ENCODE peak calls at places on chromosomes 3 and 15, in five cellular contexts. D is WTC11, C is fibroblast of the aortic adventitia, Z is AG04450, S is Right ventricle myocardium superior. A is an unnamed sample.

GRCh38 chr15:64975390-64975789 is 14.3 kb downstream of the SPG21 start:
- DNase-seq in D (no peak), Z (no peak), C (no peak), S (no peak), A (no peak)

GRCh38 chr3:42012935-42013651 is 51.2 kb upstream of the ULK4 start:
- DNase-seq in S (peak), C (peak), Z (no peak), D (peak), A (no peak)

GRCh38 chr3:126982522-126983175 is at the start of gene PLXNA1:
- DNase-seq in C (peak), S (peak), D (peak), Z (peak), A (peak)

GRCh38 chr15:73924258-73924921 is 1.9 kb upstream of the LOXL1 start:
- DNase-seq in S (peak), Z (peak), D (no peak), C (peak), A (peak)

GRCh38 chr3:15819576-15819975 is 21.8 kb upstream of the ANKRD28 start:
- DNase-seq in S (no peak), Z (no peak), D (no peak), C (no peak), A (no peak)

GRCh38 chr3:24505678-24506560 is 11.3 kb upstream of the THRB start:
- DNase-seq in S (no peak), C (peak), Z (no peak), D (no peak), A (no peak)

GRCh38 chr15:87940763-87941162 is 315.8 kb downstream of the NTRK3 start:
- DNase-seq in Z (no peak), S (no peak), D (no peak), C (peak), A (no peak)

GRCh38 chr15:50774450-50774849 is 8.9 kb upstream of the SPPL2A start:
- DNase-seq in C (no peak), Z (no peak), D (no peak), S (no peak), A (no peak)

GRCh38 chr3:47578691-47579632 is at the start of gene CSPG5:
- DNase-seq in D (peak), S (peak), C (no peak), Z (no peak), A (no peak)

GRCh38 chr3:55203006-55203405 is 275.1 kb upstream of the LRTM1 start:
- DNase-seq in C (peak), D (no peak), S (no peak), Z (no peak), A (peak)

GRCh38 chr15:85711590-85712192 is 83.0 kb downstream of the KLHL25 start:
- DNase-seq in C (peak), Z (no peak), S (no peak), D (no peak), A (no peak)

GRCh38 chr15:74369084-74369745 is 1.8 kb upstream of the CYP11A1 start:
- DNase-seq in C (no peak), D (peak), S (no peak), Z (no peak), A (no peak)

GRCh38 chr3:121155023-121155422 is 247.0 kb downstream of the STXBP5L start:
- DNase-seq in D (no peak), S (no peak), C (no peak), Z (no peak), A (peak)

GRCh38 chr3:49805884-49806701 is 3.0 kb downstream of the INKA1 start:
- DNase-seq in C (no peak), D (peak), Z (no peak), S (peak), A (no peak)

GRCh38 chr3:115885621-115886020 is 262.3 kb downstream of the GAP43 start:
- DNase-seq in Z (no peak), D (peak), C (peak), S (no peak), A (no peak)

GRCh38 chr15:83282859-83283812 is 1.3 kb downstream of the BNC1 start:
- DNase-seq in C (no peak), D (peak), Z (no peak), S (peak), A (no peak)

GRCh38 chr3:60336061-60336460 is 915.2 kb downstream of the FHIT start:
- DNase-seq in D (no peak), Z (no peak), C (no peak), S (no peak), A (no peak)

GRCh38 chr3:173733029-173733652 is 335.6 kb downstream of the NLGN1 start:
- DNase-seq in S (no peak), C (peak), Z (peak), D (no peak), A (no peak)

GRCh38 chr3:32387512-32387911 is 4.1 kb upstream of the CMTM7 start:
- DNase-seq in S (no peak), Z (no peak), D (no peak), C (no peak), A (no peak)

GRCh38 chr15:92519709-92520108 is 126.0 kb downstream of the ST8SIA2 start:
- DNase-seq in S (no peak), D (no peak), C (no peak), Z (no peak), A (no peak)

GRCh38 chr3:81195483-81195882 is 566.0 kb downstream of the GBE1 start:
- DNase-seq in C (no peak), Z (no peak), S (no peak), D (no peak), A (peak)

GRCh38 chr15:85073556-85074194 is 92.0 kb downstream of the PDE8A start:
- DNase-seq in C (no peak), Z (no peak), S (no peak), D (no peak), A (no peak)

GRCh38 chr3:46191730-46192129 is 16.4 kb downstream of the CCR1 start:
- DNase-seq in C (no peak), Z (no peak), S (no peak), D (no peak), A (no peak)

GRCh38 chr3:189718215-189718614 is 87.0 kb downstream of the TP63 start:
- DNase-seq in Z (no peak), D (no peak), C (no peak), S (no peak), A (no peak)

GRCh38 chr15:58771621-58772235 is 626 bp downstream of the MINDY2 start:
- DNase-seq in Z (no peak), C (peak), S (peak), D (peak), A (no peak)

GRCh38 chr3:190519886-190520285 is 6.0 kb downstream of the IL1RAP start:
- DNase-seq in S (no peak), C (no peak), Z (no peak), D (no peak), A (no peak)

GRCh38 chr3:120988994-120989393 is 81.0 kb downstream of the STXBP5L start:
- DNase-seq in S (no peak), C (no peak), D (no peak), Z (no peak), A (no peak)

GRCh38 chr15:58327958-58328357 is 103.8 kb upstream of the LIPC start:
- DNase-seq in C (no peak), S (no peak), Z (no peak), D (no peak), A (no peak)

GRCh38 chr3:101179637-101180036 is 140.7 kb downstream of the IMPG2 start:
- DNase-seq in C (peak), Z (no peak), D (no peak), S (no peak), A (peak)

GRCh38 chr15:85702321-85703230 is 92.1 kb downstream of the KLHL25 start:
- DNase-seq in Z (no peak), S (no peak), C (peak), D (no peak), A (no peak)

GRCh38 chr3:113746955-113747718 is at the start of gene ATP6V1A:
- DNase-seq in C (no peak), Z (no peak), S (peak), D (peak), A (no peak)

GRCh38 chr3:18443670-18444596 is 18.8 kb upstream of the SATB1 start:
- DNase-seq in Z (no peak), D (peak), C (no peak), S (peak), A (no peak)

GRCh38 chr15:46120713-46121112 is 485.9 kb downstream of the SQOR start:
- DNase-seq in Z (no peak), C (no peak), S (no peak), D (no peak), A (no peak)

GRCh38 chr3:99586680-99587079 is 51.7 kb upstream of the COL8A1 start:
- DNase-seq in C (no peak), D (no peak), Z (no peak), S (no peak), A (no peak)

GRCh38 chr3:48004694-48005093 is 11.5 kb downstream of the MAP4 start:
- DNase-seq in S (no peak), Z (no peak), C (no peak), D (no peak), A (no peak)

GRCh38 chr3:179067839-179068238 is 3.8 kb downstream of the ZMAT3 start:
- DNase-seq in Z (no peak), D (no peak), C (peak), S (no peak), A (no peak)

GRCh38 chr3:150759319-150759718 is 3.6 kb downstream of the SIAH2 start:
- DNase-seq in Z (no peak), S (no peak), C (no peak), D (no peak), A (no peak)

GRCh38 chr15:70035719-70036077 is 62.0 kb downstream of the TLE3 start:
- DNase-seq in S (no peak), D (no peak), Z (no peak), C (no peak), A (no peak)

GRCh38 chr3:10399634-10400033 is 78.7 kb upstream of the SEC13 start:
- DNase-seq in D (no peak), S (no peak), Z (no peak), C (no peak), A (no peak)

A was measured in HS-5.